ENCODE peak calls at places on chromosomes 2 and 18, in five cellular contexts. V, I, P, E and T are unnamed samples. For H3K9me3, the result is how much of the 10 kb centered on the place peaks cover.

GRCh38 chr2:186827426-186827825 is 21.5 kb downstream of the ZSWIM2 start:
- DNase-seq in V (no peak), I (no peak), P (no peak), E (no peak), T (no peak)

GRCh38 chr18:49638891-49639557 is 77.2 kb downstream of the LIPG start:
- DNase-seq in V (no peak), I (no peak), P (no peak), E (no peak), T (no peak)

GRCh38 chr2:70959271-70959761 is 19.1 kb upstream of the ANKRD53 start:
- DNase-seq in V (peak), I (no peak), P (no peak), E (no peak), T (no peak)

GRCh38 chr18:8366656-8367055 is 242.6 kb upstream of the RAB12 start:
- DNase-seq in V (no peak), I (no peak), P (no peak), E (no peak), T (no peak)

GRCh38 chr2:43010428-43011141 is 215.8 kb downstream of the ZFP36L2 start:
- DNase-seq in V (peak), I (no peak), P (no peak), E (no peak), T (no peak)

GRCh38 chr2:173354601-173355131 is at the start of gene CDCA7:
- DNase-seq in V (peak), I (peak), P (peak), E (peak), T (peak)

GRCh38 chr2:179265082-179265575 is 497 bp upstream of the SESTD1 start:
- DNase-seq in V (no peak), I (no peak), P (no peak), E (no peak), T (no peak)

GRCh38 chr2:32926708-32927084 is 20.1 kb upstream of the LTBP1 start:
- DNase-seq in V (no peak), I (no peak), P (no peak), E (no peak), T (no peak)

GRCh38 chr18:49456794-49457193 is 3.7 kb downstream of the DYM start:
- DNase-seq in V (no peak), I (no peak), P (no peak), E (no peak), T (no peak)

GRCh38 chr2:147097747-147098146 is 747.1 kb upstream of the ACVR2A start:
- DNase-seq in V (no peak), I (no peak), P (no peak), E (no peak), T (no peak)

GRCh38 chr2:149050188-149050587 is 11.7 kb downstream of the LYPD6B start:
- DNase-seq in V (no peak), I (no peak), P (no peak), E (no peak), T (no peak)

GRCh38 chr18:55879331-55879730 is 291.3 kb upstream of the TCF4 start:
- DNase-seq in V (no peak), I (no peak), P (no peak), E (no peak), T (no peak)

GRCh38 chr2:25617948-25618646 is 55.3 kb downstream of the DTNB start:
- DNase-seq in V (no peak), I (no peak), P (no peak), E (no peak), T (no peak)

GRCh38 chr2:233919319-233919718 is 2.1 kb downstream of the TRPM8 start:
- DNase-seq in V (no peak), I (no peak), P (no peak), E (no peak), T (no peak)

GRCh38 chr2:111100765-111101162 is 19.9 kb upstream of the BCL2L11 start:
- DNase-seq in V (no peak), I (no peak), P (no peak), E (no peak), T (no peak)

GRCh38 chr2:9282128-9282527 is 75.5 kb downstream of the ASAP2 start:
- DNase-seq in V (no peak), I (no peak), P (no peak), E (no peak), T (no peak)

GRCh38 chr2:212892193-212892592 is 259.2 kb downstream of the IKZF2 start:
- DNase-seq in V (no peak), I (no peak), P (no peak), E (no peak), T (no peak)

GRCh38 chr18:50183556-50183955 is 11.4 kb downstream of the MYO5B start:
- DNase-seq in V (no peak), I (no peak), P (no peak), E (no peak), T (no peak)

GRCh38 chr2:188811522-188811921 is 162.7 kb upstream of the COL3A1 start:
- DNase-seq in V (no peak), I (no peak), P (no peak), E (no peak), T (no peak)

GRCh38 chr2:121505005-121505404 is 25.7 kb upstream of the RNU4ATAC start:
- DNase-seq in V (no peak), I (no peak), P (no peak), E (no peak), T (no peak)

GRCh38 chr2:205212357-205212756 is 469.9 kb upstream of the NRP2 start:
- DNase-seq in V (no peak), I (no peak), P (no peak), E (no peak), T (no peak)

GRCh38 chr2:169351725-169352124 is 10.6 kb downstream of the LRP2 start:
- DNase-seq in V (no peak), I (no peak), P (no peak), E (no peak), T (no peak)

GRCh38 chr18:71541643-71542042 is 1002.5 kb downstream of the CBLN2 start:
- DNase-seq in V (no peak), I (no peak), P (no peak), E (no peak), T (no peak)

GRCh38 chr2:128401680-128402079 is 83.0 kb upstream of the HS6ST1 start:
- DNase-seq in V (peak), I (no peak), P (no peak), E (no peak), T (no peak)

GRCh38 chr18:23012249-23012648 is 79.1 kb downstream of the RBBP8 start:
- DNase-seq in V (no peak), I (no peak), P (no peak), E (no peak), T (no peak)

GRCh38 chr2:57313678-57314077 is 732.9 kb upstream of the VRK2 start:
- DNase-seq in V (no peak), I (no peak), P (no peak), E (no peak), T (no peak)
- H3K9me3 ChIP-seq in V (under half), I (under half), P (under half), E (under half), T (under half)

GRCh38 chr2:196653843-196654242 is 14.3 kb downstream of the CCDC150 start:
- DNase-seq in V (no peak), I (no peak), P (no peak), E (no peak), T (no peak)
- H3K9me3 ChIP-seq in V (under half), I (under half), P (under half), E (under half), T (under half)

GRCh38 chr2:84467389-84467788 is 8.3 kb upstream of the SUCLG1 start:
- DNase-seq in V (no peak), I (no peak), P (no peak), E (no peak), T (no peak)
- H3K9me3 ChIP-seq in V (under half), I (under half), P (under half), E (under half), T (under half)

GRCh38 chr2:2845796-2846315 is 514.8 kb upstream of the MYT1L start:
- DNase-seq in V (no peak), I (no peak), P (no peak), E (no peak), T (no peak)
- H3K9me3 ChIP-seq in V (under half), I (under half), P (under half), E (under half), T (under half)

GRCh38 chr2:152861349-152861942 is 143.0 kb downstream of the ARL6IP6 start:
- DNase-seq in V (peak), I (no peak), P (no peak), E (no peak), T (peak)
- H3K9me3 ChIP-seq in V (under half), I (under half), P (under half), E (under half), T (under half)

GRCh38 chr2:89823556-89823955 is 1132.1 kb downstream of the RPIA start:
- DNase-seq in V (no peak), I (no peak), P (no peak), E (no peak), T (no peak)

GRCh38 chr2:89820248-89820647 is 1128.8 kb downstream of the RPIA start:
- DNase-seq in V (no peak), I (no peak), P (no peak), E (no peak), T (no peak)

GRCh38 chr2:89821455-89821945 is 1130.0 kb downstream of the RPIA start:
- DNase-seq in V (no peak), I (no peak), P (no peak), E (no peak), T (no peak)

GRCh38 chr2:89818873-89819272 is 1127.4 kb downstream of the RPIA start:
- DNase-seq in V (no peak), I (no peak), P (no peak), E (no peak), T (no peak)

GRCh38 chr2:89819809-89820208 is 1128.3 kb downstream of the RPIA start:
- DNase-seq in V (no peak), I (no peak), P (no peak), E (no peak), T (no peak)
- H3K9me3 ChIP-seq in V (under half), I (under half), P (under half), E (under half), T (half or more)

GRCh38 chr2:5172923-5173322 is 519.3 kb upstream of the SOX11 start:
- DNase-seq in V (no peak), I (no peak), P (no peak), E (no peak), T (no peak)
- H3K9me3 ChIP-seq in V (under half), I (under half), P (under half), E (under half), T (under half)

GRCh38 chr2:221715783-221716386 is 143.8 kb upstream of the EPHA4 start:
- DNase-seq in V (no peak), I (no peak), P (no peak), E (no peak), T (no peak)

GRCh38 chr2:221710744-221711143 is 138.6 kb upstream of the EPHA4 start:
- DNase-seq in V (no peak), I (no peak), P (no peak), E (no peak), T (no peak)

GRCh38 chr2:221716434-221717303 is 144.6 kb upstream of the EPHA4 start:
- DNase-seq in V (no peak), I (no peak), P (no peak), E (no peak), T (no peak)
- H3K9me3 ChIP-seq in V (under half), I (under half), P (under half), E (under half), T (under half)

GRCh38 chr2:45138904-45139303 is 129.7 kb upstream of the SIX2 start:
- DNase-seq in V (no peak), I (no peak), P (no peak), E (no peak), T (no peak)
- H3K9me3 ChIP-seq in V (under half), I (under half), P (under half), E (under half), T (under half)

DNA sequence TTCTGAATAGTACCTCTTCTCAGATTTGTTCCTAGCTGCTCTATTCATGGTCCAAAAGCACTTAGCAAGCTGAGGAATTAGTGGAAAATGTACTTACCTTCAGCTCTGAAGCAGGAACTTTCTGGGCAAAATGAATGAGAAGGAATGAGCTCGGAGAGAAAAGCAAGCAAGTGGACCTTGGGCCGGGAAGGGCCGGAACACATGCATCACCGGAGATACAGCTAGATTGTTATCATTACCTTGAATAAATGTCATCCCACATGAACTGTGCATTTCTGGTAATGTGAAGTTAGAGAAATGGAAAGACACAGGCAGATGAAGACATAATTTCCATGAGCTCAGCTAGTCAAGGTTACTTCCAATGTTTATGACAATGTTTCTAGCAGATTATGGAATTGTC is at the start of gene MC2R:
- DNase-seq in V (no peak), I (no peak), P (no peak), E (no peak), T (no peak)
- H3K9me3 ChIP-seq in V (under half), I (under half), P (under half), E (under half), T (under half)